ENCODE peak calls at places on chromosome 18, in four cellular contexts. H is upper lobe of right lung; P is CD4-positive, alpha-beta memory T cell; C is endothelial cell of umbilical vein. M is an unnamed sample.

GRCh38 chr18:12336887-12337286 is 28.8 kb downstream of the TUBB6 start:
- DNase-seq in H (no peak), P (no peak), C (no peak), M (no peak)

GRCh38 chr18:13394794-13395193 is 176.2 kb downstream of the LDLRAD4 start:
- DNase-seq in H (no peak), P (no peak), C (no peak), M (no peak)

GRCh38 chr18:27619259-27619772 is 434.2 kb upstream of the CHST9 start:
- DNase-seq in H (no peak), P (no peak), C (no peak), M (no peak)

GRCh38 chr18:32717151-32717550 is 55.7 kb downstream of the KLHL14 start:
- DNase-seq in H (no peak), P (no peak), C (no peak), M (no peak)

GRCh38 chr18:13003466-13003896 is 12.3 kb downstream of the CEP192 start:
- DNase-seq in H (no peak), P (no peak), C (peak; percentile 61), M (no peak)

GRCh38 chr18:63155169-63155852 is 164.3 kb downstream of the BCL2 start:
- DNase-seq in H (peak; percentile 79), P (peak; percentile 79), C (peak; percentile 57), M (peak; percentile 81)

GRCh38 chr18:67104700-67105284 is 411.7 kb downstream of the DSEL start:
- DNase-seq in H (peak; percentile 65), P (peak; percentile 19), C (peak; percentile 66), M (no peak)

GRCh38 chr18:58041633-58042032 is 2.4 kb upstream of the NEDD4L start:
- DNase-seq in H (no peak), P (no peak), C (no peak), M (no peak)

GRCh38 chr18:26460449-26461091 is 87.8 kb downstream of the KCTD1 start:
- DNase-seq in H (no peak), P (no peak), C (peak; percentile 49), M (no peak)

GRCh38 chr18:53467756-53468155 is 756.7 kb downstream of the MBD2 start:
- DNase-seq in H (no peak), P (no peak), C (no peak), M (no peak)

GRCh38 chr18:58541137-58541788 is 87.6 kb downstream of the ALPK2 start:
- DNase-seq in H (no peak), P (peak; percentile 25), C (no peak), M (no peak)

GRCh38 chr18:32366586-32367538 is 103.8 kb downstream of the GAREM1 start:
- DNase-seq in H (no peak), P (no peak), C (no peak), M (no peak)

GRCh38 chr18:48553236-48553635 is 14.4 kb downstream of the CTIF start:
- DNase-seq in H (no peak), P (no peak), C (no peak), M (no peak)

GRCh38 chr18:63604791-63605567 is 17.8 kb downstream of the SERPINB13 start:
- DNase-seq in H (no peak), P (no peak), C (no peak), M (no peak)

GRCh38 chr18:74540689-74541421 is 6.6 kb downstream of the CNDP1 start:
- DNase-seq in H (no peak), P (no peak), C (no peak), M (no peak)

GRCh38 chr18:32920796-32921787 is 148.3 kb upstream of the KLHL14 start:
- DNase-seq in H (no peak), P (no peak), C (peak; percentile 89), M (no peak)

GRCh38 chr18:49561377-49562193 is at the start of gene LIPG:
- DNase-seq in H (peak; percentile 69), P (peak; percentile 27), C (peak; percentile 74), M (no peak)

GRCh38 chr18:2963048-2963447 is 49.9 kb downstream of the LPIN2 start:
- DNase-seq in H (no peak), P (peak; percentile 80), C (no peak), M (peak; percentile 33)

GRCh38 chr18:6929370-6930102 is 188.1 kb downstream of the LAMA1 start:
- DNase-seq in H (no peak), P (no peak), C (no peak), M (no peak)

GRCh38 chr18:76983613-76984051 is 149.0 kb downstream of the MBP start:
- DNase-seq in H (peak; percentile 51), P (no peak), C (no peak), M (no peak)

GRCh38 chr18:40414155-40414754 is 1540.8 kb upstream of the PIK3C3 start:
- DNase-seq in H (no peak), P (no peak), C (no peak), M (no peak)

GRCh38 chr18:13165636-13166423 is 52.7 kb upstream of the LDLRAD4 start:
- DNase-seq in H (no peak), P (no peak), C (no peak), M (no peak)

GRCh38 chr18:73218293-73218692 is 350.5 kb upstream of the NETO1 start:
- DNase-seq in H (no peak), P (no peak), C (no peak), M (no peak)

GRCh38 chr18:73220639-73221038 is 352.9 kb upstream of the NETO1 start:
- DNase-seq in H (no peak), P (no peak), C (no peak), M (no peak)

DNA sequence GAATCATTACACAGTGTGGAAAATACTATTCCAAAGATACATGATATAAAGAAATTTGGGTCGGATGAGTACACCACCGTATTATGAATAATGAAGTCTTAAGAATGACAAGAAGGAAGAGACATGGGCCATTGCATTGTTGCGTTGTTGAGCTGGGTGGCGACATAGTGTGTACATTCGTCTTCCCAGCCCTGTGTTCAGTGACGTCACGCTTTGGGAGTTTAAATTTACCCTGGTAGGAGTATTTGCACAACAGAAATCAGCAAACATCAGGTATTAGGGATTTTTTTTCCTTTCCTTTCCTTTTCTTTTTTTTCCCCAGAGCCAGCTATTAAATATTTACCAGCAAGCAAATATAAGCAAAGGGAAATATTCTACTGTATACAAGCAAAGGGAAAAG is 347.2 kb upstream of the NETO1 start:
- DNase-seq in H (no peak), P (no peak), C (no peak), M (no peak)
- H3K9me3 ChIP-seq in H (peaks cover 6% of the 10 kb centered on the region), P (no peaks in the 10 kb centered on the region), C (peaks cover 9% of the 10 kb centered on the region), M (no peaks in the 10 kb centered on the region)

DNA sequence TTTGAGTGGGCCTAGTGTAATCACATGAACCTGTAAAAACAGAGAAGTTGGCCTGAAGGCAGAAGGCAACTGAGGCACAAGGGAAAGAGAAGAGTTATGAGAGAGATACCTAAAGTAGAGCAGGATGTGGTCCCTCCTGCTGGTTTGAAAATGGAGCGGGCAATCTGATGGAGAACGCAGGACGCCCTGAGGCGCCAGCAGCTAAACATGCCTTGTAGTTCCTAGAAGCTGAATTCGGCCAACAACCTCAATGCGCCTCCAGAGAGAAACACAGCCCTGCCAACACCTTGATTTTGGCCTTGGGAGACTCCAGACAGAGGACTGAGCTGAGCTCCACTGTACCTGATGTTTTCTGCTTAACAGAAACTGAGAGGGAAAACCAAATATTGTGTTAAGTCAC is 469.9 kb downstream of the SOCS6 start:
- DNase-seq in H (no peak), P (no peak), C (no peak), M (no peak)
- H3K9me3 ChIP-seq in H (no peaks in the 10 kb centered on the region), P (no peaks in the 10 kb centered on the region), C (no peaks in the 10 kb centered on the region), M (peaks cover 3% of the 10 kb centered on the region)

DNA sequence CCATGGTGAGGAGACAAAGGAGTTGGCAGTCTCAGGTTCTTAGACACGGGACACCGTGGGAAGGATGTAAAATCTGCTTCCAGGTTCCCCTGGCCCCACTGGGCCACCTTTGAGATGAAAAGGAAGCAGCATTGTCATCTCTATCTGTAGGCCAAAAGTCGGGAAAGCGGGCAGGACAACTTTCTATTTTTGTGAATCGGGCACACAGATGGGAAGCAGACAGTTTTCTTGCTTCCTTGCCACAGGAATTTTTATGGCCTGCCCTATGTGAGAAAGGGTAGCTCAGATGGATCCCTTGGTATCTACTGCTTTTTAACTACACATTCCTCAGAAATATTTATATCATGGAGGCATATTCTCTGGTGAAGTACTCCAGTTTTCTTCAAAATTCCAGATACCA is 735.6 kb downstream of the CBLN2 start:
- DNase-seq in H (no peak), P (no peak), C (no peak), M (no peak)
- H3K9me3 ChIP-seq in H (no peaks in the 10 kb centered on the region), P (no peaks in the 10 kb centered on the region), C (no peaks in the 10 kb centered on the region), M (no peaks in the 10 kb centered on the region)

GRCh38 chr18:9405977-9406376 is 69.3 kb upstream of the RALBP1 start:
- DNase-seq in H (no peak), P (no peak), C (no peak), M (no peak)
- H3K9me3 ChIP-seq in H (no peaks in the 10 kb centered on the region), P (no peaks in the 10 kb centered on the region), C (no peaks in the 10 kb centered on the region), M (no peaks in the 10 kb centered on the region)

GRCh38 chr18:79918089-79919011 is 33.1 kb downstream of the SLC66A2 start:
- DNase-seq in H (peak; percentile 46), P (no peak), C (no peak), M (no peak)

GRCh38 chr18:79917351-79918088 is 33.9 kb downstream of the SLC66A2 start:
- DNase-seq in H (peak; percentile 61), P (no peak), C (no peak), M (no peak)

GRCh38 chr18:79916128-79916494 is 35.3 kb downstream of the SLC66A2 start:
- DNase-seq in H (no peak), P (no peak), C (no peak), M (no peak)

GRCh38 chr18:79916546-79917350 is 34.7 kb downstream of the SLC66A2 start:
- DNase-seq in H (peak; percentile 48), P (no peak), C (no peak), M (no peak)

DNA sequence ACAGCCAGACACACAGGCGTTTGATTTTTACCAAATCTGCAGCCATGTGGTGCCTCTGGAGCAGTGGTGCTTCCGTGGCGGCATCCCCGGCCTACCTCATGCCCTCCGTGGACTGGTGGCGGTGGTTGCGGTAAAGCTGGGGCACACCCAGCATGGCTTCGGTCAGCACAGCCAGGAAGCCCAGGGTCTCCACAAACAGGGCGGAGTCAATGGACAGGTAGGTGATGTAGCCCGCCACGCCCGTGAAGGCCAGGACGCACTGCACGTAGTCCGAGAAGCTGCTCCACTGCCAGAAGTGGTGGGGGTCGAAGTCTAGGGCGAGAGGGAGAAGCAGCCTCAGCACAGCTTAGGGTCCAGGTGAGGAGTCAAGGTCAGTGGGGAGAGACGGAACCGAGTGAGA is 32.4 kb downstream of the SLC66A2 start:
- DNase-seq in H (peak; percentile 55), P (no peak), C (no peak), M (no peak)
- H3K9me3 ChIP-seq in H (no peaks in the 10 kb centered on the region), P (no peaks in the 10 kb centered on the region), C (no peaks in the 10 kb centered on the region), M (no peaks in the 10 kb centered on the region)

DNA sequence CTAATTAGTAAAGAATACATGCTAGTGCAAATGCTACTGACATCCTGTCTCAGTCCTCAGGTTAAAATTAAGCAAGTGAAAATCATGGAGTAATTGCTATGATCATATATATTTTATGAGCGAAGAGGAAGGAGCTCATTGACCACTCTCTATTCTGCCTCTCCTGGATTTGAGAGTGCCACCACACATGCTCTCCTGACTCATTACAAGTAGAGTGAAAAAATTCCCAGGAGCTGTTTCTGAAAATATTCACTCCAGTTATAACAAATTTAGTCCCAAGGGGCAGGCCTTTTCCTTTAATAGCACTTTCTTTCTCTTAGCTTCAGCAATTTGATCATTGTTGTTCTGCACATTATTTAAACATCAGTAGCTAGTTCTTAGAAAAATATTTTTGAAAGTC is 155.1 kb upstream of the MAPRE2 start:
- DNase-seq in H (no peak), P (no peak), C (no peak), M (no peak)
- H3K9me3 ChIP-seq in H (no peaks in the 10 kb centered on the region), P (no peaks in the 10 kb centered on the region), C (no peaks in the 10 kb centered on the region), M (no peaks in the 10 kb centered on the region)

GRCh38 chr18:14928396-14928795 is 180.4 kb downstream of the ANKRD30B start:
- DNase-seq in H (no peak), P (no peak), C (no peak), M (no peak)
- H3K9me3 ChIP-seq in H (no peaks in the 10 kb centered on the region), P (no peaks in the 10 kb centered on the region), C (peaks cover 2% of the 10 kb centered on the region), M (no peaks in the 10 kb centered on the region)